ENCODE peak calls at places on chromosomes 16 and 17, in four cellular contexts. M is H9, P is IMR-90, F is trophoblast cell. N is an unnamed sample. For H3K9me3, the result is how much of the 10 kb centered on the place peaks cover.

GRCh38 chr16:28597692-28598261 is 927 bp upstream of the SULT1A2 start:
- DNase-seq in F (no peak), P (no peak), M (peak), N (no peak)

GRCh38 chr16:83713597-83713996 is 94.2 kb upstream of the HSBP1 start:
- DNase-seq in P (no peak), F (no peak), M (no peak), N (no peak)

GRCh38 chr17:77686903-77687302 is 271.6 kb upstream of the TNRC6C start:
- DNase-seq in P (no peak), M (no peak), F (no peak), N (no peak)

GRCh38 chr16:88763502-88764053 is 21.4 kb downstream of the PIEZO1 start:
- DNase-seq in F (peak), P (no peak), M (peak), N (peak)

GRCh38 chr16:49876716-49877129 is 20.8 kb upstream of the ZNF423 start:
- DNase-seq in M (peak), P (no peak), F (peak), N (peak)

GRCh38 chr17:41739661-41740352 is 5.4 kb upstream of the HAP1 start:
- DNase-seq in F (no peak), P (peak), M (no peak), N (peak)

GRCh38 chr17:67503184-67503583 is 126.1 kb downstream of the PITPNC1 start:
- DNase-seq in F (no peak), P (peak), M (peak), N (no peak)

GRCh38 chr16:71724320-71724751 is at the start of gene PHLPP2:
- DNase-seq in F (no peak), M (no peak), P (peak), N (no peak)

GRCh38 chr17:14805348-14805747 is 459.8 kb downstream of the PMP22 start:
- DNase-seq in F (no peak), P (no peak), M (no peak), N (no peak)

GRCh38 chr16:54140057-54140787 is 146.4 kb downstream of the IRX3 start:
- DNase-seq in F (no peak), P (peak), M (no peak), N (peak)

GRCh38 chr17:65468321-65468720 is 93.1 kb downstream of the AXIN2 start:
- DNase-seq in P (no peak), F (peak), M (no peak), N (no peak)

GRCh38 chr16:79175286-79176057 is 425.1 kb downstream of the MAF start:
- DNase-seq in P (no peak), F (no peak), M (no peak), N (no peak)

GRCh38 chr17:72632026-72632684 is 460.3 kb downstream of the SLC39A11 start:
- DNase-seq in F (no peak), P (no peak), M (no peak), N (no peak)

GRCh38 chr17:17252149-17252810 is 15.3 kb upstream of the FLCN start:
- DNase-seq in P (no peak), M (no peak), F (no peak), N (no peak)

GRCh38 chr17:58534901-58535421 is 20.5 kb upstream of the MTMR4 start:
- DNase-seq in P (peak), M (peak), F (peak), N (peak)

GRCh38 chr16:89646906-89647305 is 10.6 kb downstream of the CHMP1A start:
- DNase-seq in M (no peak), F (peak), P (no peak), N (no peak)

GRCh38 chr17:17435323-17435722 is 41.5 kb upstream of the MED9 start:
- DNase-seq in P (peak), M (no peak), F (no peak), N (peak)

GRCh38 chr16:24729243-24729966 is at the start of gene TNRC6A:
- DNase-seq in F (peak), P (peak), M (peak), N (peak)

GRCh38 chr17:56653877-56654276 is 60.4 kb downstream of the NOG start:
- DNase-seq in F (peak), P (peak), M (peak), N (peak)

GRCh38 chr17:83159204-83160049 is 80.0 kb downstream of the METRNL start:
- DNase-seq in F (no peak), P (no peak), M (no peak), N (no peak)
- H3K9me3 ChIP-seq in F (under half), P (under half), M (under half), N (under half)

DNA sequence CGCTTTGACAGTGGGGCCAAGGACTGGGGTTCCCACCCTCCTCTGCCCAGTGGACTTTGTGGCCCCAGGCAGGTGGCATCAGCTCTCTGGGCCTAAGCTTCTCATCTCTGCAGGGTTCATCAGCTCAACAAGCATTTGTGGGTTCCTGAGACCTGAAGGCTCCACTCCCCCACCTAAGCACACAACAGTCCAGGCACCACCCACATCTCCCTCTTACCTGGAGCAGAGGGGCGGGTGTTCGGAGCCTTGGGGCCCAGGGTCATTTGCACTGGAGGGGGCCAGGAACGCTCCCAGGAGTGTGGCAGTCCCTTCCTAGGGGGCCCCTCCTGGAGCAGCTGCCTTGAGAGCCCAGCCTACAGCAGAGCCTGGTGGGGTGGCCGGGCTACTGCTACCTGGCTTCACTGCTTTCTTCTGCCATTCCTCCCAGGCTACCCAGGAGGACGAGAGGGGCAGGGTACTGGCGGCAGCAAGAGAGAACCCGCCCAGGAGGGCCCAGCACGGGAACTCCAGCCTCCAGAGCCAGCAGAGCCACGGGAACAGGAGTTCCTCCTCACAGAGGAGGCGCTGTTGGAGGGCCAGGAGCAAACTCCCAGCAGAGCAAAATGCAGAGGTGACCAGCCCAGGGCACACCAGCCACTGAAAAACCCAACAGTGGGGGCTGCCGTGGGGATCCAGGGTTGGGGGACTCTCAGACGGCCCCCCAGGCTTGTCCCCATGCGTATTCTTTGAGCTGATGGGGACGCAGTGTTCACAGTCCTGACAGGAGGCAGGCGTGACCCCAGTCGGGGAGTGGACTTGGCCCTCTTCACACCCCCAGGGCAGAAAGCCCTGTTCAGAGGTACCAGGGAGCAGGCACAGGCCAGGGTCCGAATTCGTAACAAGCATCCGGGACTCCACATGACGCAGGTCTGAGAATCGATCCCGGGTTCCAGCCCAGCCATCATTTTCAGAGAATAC is 35.1 kb upstream of the SLC38A10 start:
- DNase-seq in F (peak), P (no peak), M (peak), N (peak)
- H2AK5ac ChIP-seq in F (peak), P (peak), M (no peak), N (peak)

GRCh38 chr17:80832266-80832676 is 159.4 kb upstream of the CHMP6 start:
- DNase-seq in F (no peak), P (peak), M (peak), N (peak)

GRCh38 chr17:80832888-80833583 is 158.6 kb upstream of the CHMP6 start:
- DNase-seq in P (peak), M (peak), F (peak), N (peak)

GRCh38 chr17:80829166-80829813 is 162.4 kb upstream of the CHMP6 start:
- DNase-seq in F (no peak), M (no peak), P (no peak), N (no peak)

GRCh38 chr17:80830020-80830780 is 161.4 kb upstream of the CHMP6 start:
- DNase-seq in F (no peak), P (no peak), M (no peak), N (no peak)

GRCh38 chr17:80831481-80831880 is 160.2 kb upstream of the CHMP6 start:
- DNase-seq in M (no peak), P (no peak), F (no peak), N (no peak)
- H3K9me3 ChIP-seq in M (under half), P (under half), F (under half), N (under half)

GRCh38 chr16:19168173-19169080 is at the start of gene SYT17:
- DNase-seq in F (peak), P (no peak), M (no peak), N (peak)
- H2AK5ac ChIP-seq in F (no peak), P (no peak), M (no peak), N (no peak)

GRCh38 chr17:51510940-51511339 is 250.6 kb downstream of the UTP18 start:
- DNase-seq in M (no peak), F (no peak), P (no peak), N (no peak)

DNA sequence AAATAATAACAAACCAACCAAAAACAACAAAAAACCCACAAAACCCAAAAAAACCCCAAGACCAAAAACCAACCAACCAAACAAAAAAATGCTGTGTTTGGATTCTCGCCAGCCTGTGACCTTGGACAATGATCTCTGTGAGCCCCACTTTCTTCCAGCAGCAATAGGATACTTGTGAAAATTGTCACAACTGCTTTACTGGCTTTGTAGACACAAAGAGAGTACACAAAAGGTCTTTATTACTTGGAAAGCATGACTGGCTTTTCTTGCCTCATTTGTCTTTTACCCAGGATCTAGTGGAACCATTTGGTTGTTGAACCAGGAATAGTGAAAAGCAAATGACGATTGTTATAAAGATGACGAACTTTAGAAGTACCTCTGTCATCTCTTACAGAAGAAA is 256.6 kb downstream of the UTP18 start:
- DNase-seq in F (no peak), M (no peak), P (no peak), N (no peak)
- H3K9me3 ChIP-seq in F (under half), M (under half), P (under half), N (under half)

GRCh38 chr17:358491-359133 is 6.0 kb upstream of the RPH3AL start:
- DNase-seq in M (peak), F (no peak), P (no peak), N (no peak)

GRCh38 chr17:364766-365165 is 12.2 kb upstream of the RPH3AL start:
- DNase-seq in M (no peak), P (no peak), F (no peak), N (no peak)

GRCh38 chr17:360141-360705 is 7.6 kb upstream of the RPH3AL start:
- DNase-seq in P (no peak), F (no peak), M (no peak), N (no peak)

GRCh38 chr17:362721-363120 is 10.1 kb upstream of the RPH3AL start:
- DNase-seq in M (no peak), P (no peak), F (no peak), N (no peak)

GRCh38 chr17:364308-364707 is 11.7 kb upstream of the RPH3AL start:
- DNase-seq in P (no peak), M (no peak), F (no peak), N (no peak)
- H2AK5ac ChIP-seq in P (no peak), M (no peak), F (no peak), N (no peak)

GRCh38 chr16:35629001-35629400 is 2169.6 kb downstream of the TP53TG3F start:
- DNase-seq in M (no peak), P (no peak), F (no peak), N (no peak)
- H3K9me3 ChIP-seq in M (half or more), P (under half), F (under half), N (under half)